ENCODE peak calls at places on chromosomes 7 and 10, in four cellular contexts. One of them, this sample, is unnamed.

GRCh38 chr10:132098539-132099421 is 33.0 kb downstream of the JAKMIP3 start:
- DNase-seq in lung: no peak
- DNase-seq in fibroblast of mammary gland: no peak
- DNase-seq in lower lobe of right lung: peak
- DNase-seq in this sample: no peak

GRCh38 chr7:66921918-66922486 is 977 bp downstream of the TMEM248 start:
- DNase-seq in lower lobe of right lung: no peak
- DNase-seq in fibroblast of mammary gland: no peak
- DNase-seq in lung: no peak
- DNase-seq in this sample: no peak

GRCh38 chr7:150972746-150973145 is 5.4 kb downstream of the KCNH2 start:
- DNase-seq in lung: no peak
- DNase-seq in fibroblast of mammary gland: no peak
- DNase-seq in lower lobe of right lung: no peak
- DNase-seq in this sample: no peak

GRCh38 chr10:133114251-133114650 is 26.5 kb downstream of the ADGRA1 start:
- DNase-seq in lung: no peak
- DNase-seq in lower lobe of right lung: no peak
- DNase-seq in fibroblast of mammary gland: no peak
- DNase-seq in this sample: no peak

GRCh38 chr10:132711618-132712051 is 74.3 kb downstream of the NKX6-2 start:
- DNase-seq in fibroblast of mammary gland: no peak
- DNase-seq in lower lobe of right lung: peak
- DNase-seq in lung: no peak
- DNase-seq in this sample: no peak

GRCh38 chr10:133418289-133418993 is 6.0 kb downstream of the SPRN start:
- DNase-seq in fibroblast of mammary gland: no peak
- DNase-seq in lung: no peak
- DNase-seq in lower lobe of right lung: peak
- DNase-seq in this sample: no peak

GRCh38 chr7:108459922-108460551 is 3.8 kb upstream of the NRCAM start:
- DNase-seq in lower lobe of right lung: no peak
- DNase-seq in fibroblast of mammary gland: peak
- DNase-seq in lung: no peak
- DNase-seq in this sample: no peak

GRCh38 chr10:78035437-78035836 is 1.8 kb downstream of the RPS24 start:
- DNase-seq in lung: no peak
- DNase-seq in lower lobe of right lung: no peak
- DNase-seq in fibroblast of mammary gland: no peak
- DNase-seq in this sample: no peak

GRCh38 chr10:112435013-112435619 is 11.6 kb downstream of the ZDHHC6 start:
- DNase-seq in lower lobe of right lung: no peak
- DNase-seq in lung: no peak
- DNase-seq in fibroblast of mammary gland: peak
- DNase-seq in this sample: peak

GRCh38 chr10:34655286-34656170 is 159.6 kb downstream of the PARD3 start:
- DNase-seq in fibroblast of mammary gland: peak
- DNase-seq in lower lobe of right lung: no peak
- DNase-seq in lung: no peak
- DNase-seq in this sample: peak

GRCh38 chr7:27247000-27247399 is 4.4 kb downstream of the EVX1 start:
- DNase-seq in fibroblast of mammary gland: no peak
- DNase-seq in lower lobe of right lung: no peak
- DNase-seq in lung: no peak
- DNase-seq in this sample: no peak

GRCh38 chr7:85234746-85235145 is 47.9 kb upstream of the SEMA3D start:
- DNase-seq in fibroblast of mammary gland: no peak
- DNase-seq in lung: no peak
- DNase-seq in lower lobe of right lung: no peak
- DNase-seq in this sample: no peak

GRCh38 chr10:5413012-5413938 is 918 bp downstream of the NET1 start:
- DNase-seq in lung: no peak
- DNase-seq in lower lobe of right lung: no peak
- DNase-seq in fibroblast of mammary gland: peak
- DNase-seq in this sample: no peak
- H3K4me3 ChIP-seq in lung: peak
- H3K4me3 ChIP-seq in lower lobe of right lung: peak
- H3K4me3 ChIP-seq in fibroblast of mammary gland: peak
- H3K4me3 ChIP-seq in this sample: peak

GRCh38 chr7:82602066-82602465 is 158.5 kb upstream of the CACNA2D1 start:
- DNase-seq in lung: no peak
- DNase-seq in lower lobe of right lung: no peak
- DNase-seq in fibroblast of mammary gland: no peak
- DNase-seq in this sample: no peak

GRCh38 chr7:82609746-82610145 is 166.2 kb upstream of the CACNA2D1 start:
- DNase-seq in fibroblast of mammary gland: no peak
- DNase-seq in lower lobe of right lung: no peak
- DNase-seq in lung: no peak
- DNase-seq in this sample: no peak

GRCh38 chr7:82600601-82601000 is 157.0 kb upstream of the CACNA2D1 start:
- DNase-seq in lung: no peak
- DNase-seq in lower lobe of right lung: no peak
- DNase-seq in fibroblast of mammary gland: peak
- DNase-seq in this sample: no peak

GRCh38 chr7:82599910-82600309 is 156.3 kb upstream of the CACNA2D1 start:
- DNase-seq in lung: no peak
- DNase-seq in fibroblast of mammary gland: no peak
- DNase-seq in lower lobe of right lung: no peak
- DNase-seq in this sample: no peak

GRCh38 chr7:82605247-82605864 is 161.8 kb upstream of the CACNA2D1 start:
- DNase-seq in lower lobe of right lung: no peak
- DNase-seq in fibroblast of mammary gland: peak
- DNase-seq in lung: no peak
- DNase-seq in this sample: no peak
- TF ChIP-seq CTCF in lower lobe of right lung: peak
- TF ChIP-seq CTCF in fibroblast of mammary gland: peak
- TF ChIP-seq CTCF in lung: peak
- TF ChIP-seq CTCF in this sample: peak

GRCh38 chr7:157150825-157151412 is 12.2 kb downstream of the UBE3C start:
- DNase-seq in fibroblast of mammary gland: peak
- DNase-seq in lower lobe of right lung: no peak
- DNase-seq in lung: peak
- DNase-seq in this sample: no peak
- H3K4me3 ChIP-seq in fibroblast of mammary gland: no peak
- H3K4me3 ChIP-seq in lower lobe of right lung: no peak
- H3K4me3 ChIP-seq in lung: no peak
- H3K4me3 ChIP-seq in this sample: no peak

DNA sequence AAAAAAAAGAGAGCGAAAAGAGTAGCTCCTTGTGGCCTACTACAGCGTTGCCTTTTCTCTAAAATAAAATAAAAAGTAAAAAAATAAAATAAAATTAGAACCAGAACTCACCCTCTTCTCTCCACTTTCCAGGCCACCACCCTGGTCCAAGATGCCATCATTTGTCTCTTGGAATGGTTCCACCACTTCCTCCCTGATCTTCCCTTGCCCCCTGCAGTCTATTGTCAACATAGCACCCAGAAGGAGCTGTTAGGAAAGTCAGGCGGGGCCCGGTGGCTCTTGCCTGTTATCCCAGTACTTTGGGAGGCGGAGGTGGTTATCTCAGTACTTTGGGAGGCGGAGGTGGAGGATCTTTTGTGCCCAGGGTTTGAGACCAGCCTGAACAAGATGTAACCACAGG is 7.6 kb upstream of the GRID2IP start:
- DNase-seq in lung: no peak
- DNase-seq in lower lobe of right lung: no peak
- DNase-seq in fibroblast of mammary gland: peak
- DNase-seq in this sample: peak
- TF ChIP-seq CTCF in lung: no peak
- TF ChIP-seq CTCF in lower lobe of right lung: no peak
- TF ChIP-seq CTCF in fibroblast of mammary gland: peak
- TF ChIP-seq CTCF in this sample: peak

GRCh38 chr7:137996386-137996851 is 5.5 kb downstream of the CREB3L2 start:
- DNase-seq in fibroblast of mammary gland: peak
- DNase-seq in lung: peak
- DNase-seq in lower lobe of right lung: no peak
- DNase-seq in this sample: no peak
- H3K4me3 ChIP-seq in fibroblast of mammary gland: no peak
- H3K4me3 ChIP-seq in lung: no peak
- H3K4me3 ChIP-seq in lower lobe of right lung: peak
- H3K4me3 ChIP-seq in this sample: no peak

DNA sequence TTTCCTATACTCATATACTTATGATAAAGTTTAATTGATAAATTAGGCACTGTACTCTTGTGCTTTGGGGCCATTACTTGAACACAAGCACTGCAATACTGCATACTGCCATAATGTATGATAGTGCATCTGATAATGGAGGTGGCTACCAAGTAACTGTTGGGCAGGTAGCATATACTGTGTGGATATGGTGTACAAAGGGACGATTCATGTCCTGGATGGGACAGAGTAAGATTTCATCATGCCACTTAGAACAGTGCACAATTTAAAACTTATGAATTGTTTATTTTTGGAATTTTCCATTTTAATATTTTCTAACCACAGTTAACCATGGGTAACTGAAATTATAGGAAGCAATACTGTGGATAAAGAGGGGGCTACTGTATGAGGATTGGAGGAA is 38.9 kb downstream of the AKAP9 start:
- DNase-seq in fibroblast of mammary gland: no peak
- DNase-seq in lower lobe of right lung: no peak
- DNase-seq in lung: no peak
- DNase-seq in this sample: no peak
- TF ChIP-seq CTCF in fibroblast of mammary gland: no peak
- TF ChIP-seq CTCF in lower lobe of right lung: no peak
- TF ChIP-seq CTCF in lung: no peak
- TF ChIP-seq CTCF in this sample: no peak

GRCh38 chr7:1668932-1669485 is 1.1 kb upstream of the ELFN1 start:
- DNase-seq in lower lobe of right lung: peak
- DNase-seq in lung: no peak
- DNase-seq in fibroblast of mammary gland: no peak
- DNase-seq in this sample: no peak
- H3K4me3 ChIP-seq in lower lobe of right lung: no peak
- H3K4me3 ChIP-seq in lung: no peak
- H3K4me3 ChIP-seq in fibroblast of mammary gland: no peak
- H3K4me3 ChIP-seq in this sample: no peak

GRCh38 chr10:123180691-123181090 is 26.5 kb downstream of the BUB3 start:
- DNase-seq in lower lobe of right lung: no peak
- DNase-seq in fibroblast of mammary gland: no peak
- DNase-seq in lung: no peak
- DNase-seq in this sample: no peak

GRCh38 chr10:123175389-123176387 is 21.5 kb downstream of the BUB3 start:
- DNase-seq in fibroblast of mammary gland: no peak
- DNase-seq in lung: no peak
- DNase-seq in lower lobe of right lung: no peak
- DNase-seq in this sample: no peak

GRCh38 chr10:123183724-123184123 is 29.5 kb downstream of the BUB3 start:
- DNase-seq in lower lobe of right lung: no peak
- DNase-seq in lung: no peak
- DNase-seq in fibroblast of mammary gland: no peak
- DNase-seq in this sample: no peak

DNA sequence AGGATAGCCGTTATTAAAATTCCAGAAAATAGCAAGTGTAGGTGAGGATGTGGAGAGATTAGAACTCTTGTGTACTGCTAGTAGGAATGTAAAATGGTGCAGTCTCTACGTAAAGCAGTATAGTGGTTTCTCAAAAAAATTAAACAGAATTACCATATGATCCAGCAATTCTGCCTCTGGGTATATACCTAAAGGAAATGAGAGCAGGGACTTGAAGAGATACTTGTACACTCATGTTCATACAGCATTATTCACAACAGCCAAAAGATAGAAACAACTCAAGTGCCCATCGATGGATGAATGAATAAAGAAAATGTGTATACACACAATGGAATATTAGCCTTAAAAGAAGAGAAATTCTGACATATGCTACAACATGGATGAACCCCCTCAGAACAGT is 25.9 kb downstream of the BUB3 start:
- DNase-seq in fibroblast of mammary gland: no peak
- DNase-seq in lower lobe of right lung: no peak
- DNase-seq in lung: no peak
- DNase-seq in this sample: no peak
- TF ChIP-seq CTCF in fibroblast of mammary gland: no peak
- TF ChIP-seq CTCF in lower lobe of right lung: no peak
- TF ChIP-seq CTCF in lung: no peak
- TF ChIP-seq CTCF in this sample: no peak

DNA sequence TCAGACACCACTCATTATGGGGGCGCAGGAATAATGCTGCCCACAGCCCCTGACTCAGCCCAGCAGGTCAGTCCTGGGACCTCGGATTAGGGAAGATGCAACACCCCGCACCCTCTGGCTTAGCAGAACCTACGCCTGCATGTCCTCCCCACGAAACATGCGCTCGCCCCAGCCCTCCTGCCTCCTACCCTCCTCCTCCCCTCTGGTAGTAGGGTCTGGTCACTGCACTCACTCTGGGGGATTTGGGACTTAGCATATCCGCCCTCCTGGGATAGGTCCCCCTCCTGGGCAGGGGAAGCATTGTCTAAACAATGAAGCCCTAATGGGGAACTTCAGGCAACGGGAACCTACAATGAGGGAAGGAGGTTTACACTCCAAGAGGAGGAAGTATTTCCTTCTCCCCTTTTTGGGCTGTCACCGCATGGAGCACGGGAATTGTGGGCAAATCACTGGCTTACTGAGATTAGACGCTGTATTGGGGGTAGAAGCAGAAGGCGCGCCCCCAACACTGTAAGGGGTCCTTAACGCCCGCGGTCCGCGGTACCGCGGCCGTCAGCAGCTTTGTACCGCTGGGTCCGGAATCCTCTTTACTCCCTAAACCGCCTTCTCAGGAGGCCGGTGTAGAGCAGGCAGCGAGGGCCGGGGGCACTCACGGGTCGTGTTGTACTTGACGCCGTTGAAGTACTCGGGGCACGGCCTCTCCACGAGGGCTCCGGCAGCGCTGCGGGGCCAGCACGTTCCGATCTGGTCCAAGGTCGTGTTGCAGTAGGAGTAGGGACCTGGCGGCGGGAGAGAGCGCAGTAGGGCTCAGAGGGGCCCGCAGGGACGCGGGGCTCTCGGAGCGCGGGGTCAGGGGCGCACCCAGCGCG is 760 bp downstream of the CRHR2 start:
- DNase-seq in lung: no peak
- DNase-seq in fibroblast of mammary gland: no peak
- DNase-seq in lower lobe of right lung: peak
- DNase-seq in this sample: no peak
- H3K4me3 ChIP-seq in lung: no peak
- H3K4me3 ChIP-seq in fibroblast of mammary gland: no peak
- H3K4me3 ChIP-seq in lower lobe of right lung: peak
- H3K4me3 ChIP-seq in this sample: no peak

This sample was measured in AG09309.